ENCODE peak calls at places on chromosomes 4 and X, in eight cellular contexts. One of them, this sample, is unnamed.

GRCh38 chrX:48835524-48836329 is at the start of gene PCSK1N:
- DNase-seq in A549: peak; percentile 59
- DNase-seq in OCI-LY7: no peak
- DNase-seq in mucosa of descending colon: no peak
- DNase-seq in Caco-2: peak; percentile 60
- DNase-seq in body of pancreas: peak; percentile 35
- DNase-seq in transverse colon: no peak
- DNase-seq in H9: peak; percentile 60
- DNase-seq in this sample: no peak

GRCh38 chr4:122701965-122702364 is 30.5 kb upstream of the BBS12 start:
- DNase-seq in H9: no peak
- DNase-seq in A549: no peak
- DNase-seq in Caco-2: no peak
- DNase-seq in transverse colon: no peak
- DNase-seq in OCI-LY7: no peak
- DNase-seq in mucosa of descending colon: no peak
- DNase-seq in body of pancreas: no peak
- DNase-seq in this sample: no peak

GRCh38 chr4:8289956-8290700 is 20.6 kb downstream of the HTRA3 start:
- DNase-seq in transverse colon: no peak
- DNase-seq in A549: no peak
- DNase-seq in H9: no peak
- DNase-seq in mucosa of descending colon: peak; percentile 4
- DNase-seq in Caco-2: no peak
- DNase-seq in OCI-LY7: no peak
- DNase-seq in body of pancreas: no peak
- DNase-seq in this sample: no peak

GRCh38 chrX:53080628-53081580 is 1.3 kb upstream of the TSPYL2 start:
- DNase-seq in OCI-LY7: no peak
- DNase-seq in mucosa of descending colon: no peak
- DNase-seq in Caco-2: no peak
- DNase-seq in transverse colon: no peak
- DNase-seq in body of pancreas: no peak
- DNase-seq in A549: no peak
- DNase-seq in H9: no peak
- DNase-seq in this sample: no peak

GRCh38 chrX:79408623-79409322 is 41.6 kb upstream of the ITM2A start:
- DNase-seq in mucosa of descending colon: no peak
- DNase-seq in body of pancreas: no peak
- DNase-seq in A549: no peak
- DNase-seq in OCI-LY7: no peak
- DNase-seq in transverse colon: no peak
- DNase-seq in H9: no peak
- DNase-seq in Caco-2: no peak
- DNase-seq in this sample: no peak

GRCh38 chrX:39922926-39923325 is 174.8 kb downstream of the BCOR start:
- DNase-seq in mucosa of descending colon: no peak
- DNase-seq in transverse colon: no peak
- DNase-seq in A549: no peak
- DNase-seq in OCI-LY7: no peak
- DNase-seq in Caco-2: no peak
- DNase-seq in body of pancreas: no peak
- DNase-seq in H9: no peak
- DNase-seq in this sample: no peak

GRCh38 chr4:73676881-73677323 is 56.7 kb upstream of the RASSF6 start:
- DNase-seq in A549: peak; percentile 51
- DNase-seq in Caco-2: no peak
- DNase-seq in transverse colon: no peak
- DNase-seq in OCI-LY7: peak; percentile 33
- DNase-seq in H9: no peak
- DNase-seq in body of pancreas: peak; percentile 41
- DNase-seq in mucosa of descending colon: no peak
- DNase-seq in this sample: no peak

GRCh38 chrX:82087699-82088098 is 885.8 kb downstream of the SH3BGRL start:
- DNase-seq in mucosa of descending colon: no peak
- DNase-seq in H9: no peak
- DNase-seq in transverse colon: no peak
- DNase-seq in A549: no peak
- DNase-seq in body of pancreas: peak; percentile 19
- DNase-seq in Caco-2: no peak
- DNase-seq in OCI-LY7: no peak
- DNase-seq in this sample: peak; percentile 75

GRCh38 chrX:31845003-31845402 is 773.2 kb upstream of the FTHL17 start:
- DNase-seq in H9: no peak
- DNase-seq in Caco-2: no peak
- DNase-seq in A549: no peak
- DNase-seq in body of pancreas: no peak
- DNase-seq in OCI-LY7: no peak
- DNase-seq in transverse colon: no peak
- DNase-seq in mucosa of descending colon: no peak
- DNase-seq in this sample: no peak

GRCh38 chrX:3066555-3066954 is 25.3 kb downstream of the ARSF start:
- DNase-seq in Caco-2: no peak
- DNase-seq in A549: no peak
- DNase-seq in H9: no peak
- DNase-seq in body of pancreas: peak; percentile 71
- DNase-seq in transverse colon: no peak
- DNase-seq in OCI-LY7: no peak
- DNase-seq in mucosa of descending colon: no peak
- DNase-seq in this sample: no peak

GRCh38 chr4:3732076-3733028 is 33.8 kb upstream of the ADRA2C start:
- DNase-seq in H9: no peak
- DNase-seq in body of pancreas: no peak
- DNase-seq in transverse colon: no peak
- DNase-seq in mucosa of descending colon: no peak
- DNase-seq in Caco-2: no peak
- DNase-seq in OCI-LY7: no peak
- DNase-seq in A549: no peak
- DNase-seq in this sample: no peak

GRCh38 chr4:18138076-18138665 is 116.6 kb upstream of the LCORL start:
- DNase-seq in H9: no peak
- DNase-seq in body of pancreas: no peak
- DNase-seq in mucosa of descending colon: peak; percentile 49
- DNase-seq in OCI-LY7: no peak
- DNase-seq in A549: no peak
- DNase-seq in Caco-2: no peak
- DNase-seq in transverse colon: peak; percentile 8
- DNase-seq in this sample: no peak

GRCh38 chr4:106358899-106359298 is 9.7 kb downstream of the GIMD1 start:
- DNase-seq in A549: no peak
- DNase-seq in H9: no peak
- DNase-seq in OCI-LY7: no peak
- DNase-seq in transverse colon: no peak
- DNase-seq in Caco-2: no peak
- DNase-seq in mucosa of descending colon: no peak
- DNase-seq in body of pancreas: no peak
- DNase-seq in this sample: no peak

GRCh38 chr4:173761938-173762337 is 231.9 kb upstream of the HAND2 start:
- DNase-seq in mucosa of descending colon: no peak
- DNase-seq in body of pancreas: no peak
- DNase-seq in A549: no peak
- DNase-seq in OCI-LY7: no peak
- DNase-seq in transverse colon: no peak
- DNase-seq in H9: no peak
- DNase-seq in Caco-2: no peak
- DNase-seq in this sample: no peak

GRCh38 chr4:48945981-48946380 is 39.4 kb upstream of the OCIAD2 start:
- DNase-seq in transverse colon: no peak
- DNase-seq in mucosa of descending colon: no peak
- DNase-seq in body of pancreas: no peak
- DNase-seq in H9: no peak
- DNase-seq in OCI-LY7: no peak
- DNase-seq in Caco-2: no peak
- DNase-seq in A549: no peak
- DNase-seq in this sample: no peak

GRCh38 chrX:698246-698645 is 67.7 kb downstream of the SHOX start:
- DNase-seq in transverse colon: no peak
- DNase-seq in OCI-LY7: no peak
- DNase-seq in Caco-2: no peak
- DNase-seq in A549: no peak
- DNase-seq in body of pancreas: no peak
- DNase-seq in H9: no peak
- DNase-seq in mucosa of descending colon: no peak
- DNase-seq in this sample: no peak

GRCh38 chr4:71356924-71357663 is 18.3 kb downstream of the SLC4A4 start:
- DNase-seq in OCI-LY7: no peak
- DNase-seq in A549: no peak
- DNase-seq in body of pancreas: no peak
- DNase-seq in mucosa of descending colon: no peak
- DNase-seq in Caco-2: no peak
- DNase-seq in H9: no peak
- DNase-seq in transverse colon: no peak
- DNase-seq in this sample: no peak

GRCh38 chr4:45741897-45742296 is 382.0 kb downstream of the GABRG1 start:
- DNase-seq in OCI-LY7: no peak
- DNase-seq in body of pancreas: no peak
- DNase-seq in H9: peak; percentile 34
- DNase-seq in transverse colon: no peak
- DNase-seq in A549: peak; percentile 0
- DNase-seq in Caco-2: no peak
- DNase-seq in mucosa of descending colon: no peak
- DNase-seq in this sample: peak; percentile 22
- TF ChIP-seq CTCF in OCI-LY7: no peak
- TF ChIP-seq CTCF in body of pancreas: no peak
- TF ChIP-seq CTCF in H9: peak; percentile 50
- TF ChIP-seq CTCF in transverse colon: peak; percentile 18
- TF ChIP-seq CTCF in A549: no peak
- TF ChIP-seq CTCF in Caco-2: peak; percentile 14
- TF ChIP-seq CTCF in mucosa of descending colon: no peak
- TF ChIP-seq CTCF in this sample: no peak

DNA sequence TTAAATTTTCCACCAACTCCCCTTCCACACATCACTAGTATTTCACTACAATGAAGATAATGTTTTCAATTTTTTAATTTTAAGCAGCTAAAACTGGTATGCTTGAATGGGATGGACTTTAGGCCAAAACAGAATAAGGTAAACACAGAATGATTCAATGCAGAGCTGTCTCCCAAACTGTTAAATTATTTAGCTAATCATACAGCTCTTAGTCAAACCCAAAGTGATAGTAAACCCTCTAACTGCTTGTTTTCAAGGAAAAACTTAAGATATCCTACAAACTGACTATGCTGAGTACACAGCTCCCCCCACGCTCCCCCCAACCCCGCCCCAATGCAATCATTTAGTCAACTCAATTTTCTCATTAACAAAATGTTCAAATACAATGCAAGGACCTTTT is 30.2 kb downstream of the CNOT6L start:
- DNase-seq in A549: no peak
- DNase-seq in OCI-LY7: no peak
- DNase-seq in transverse colon: no peak
- DNase-seq in Caco-2: no peak
- DNase-seq in body of pancreas: no peak
- DNase-seq in H9: no peak
- DNase-seq in mucosa of descending colon: no peak
- DNase-seq in this sample: no peak
- H3K4me1 ChIP-seq in A549: peaks cover 11% of the 10 kb centered on the region
- H3K4me1 ChIP-seq in OCI-LY7: no peaks in the 10 kb centered on the region
- H3K4me1 ChIP-seq in transverse colon: peaks cover 49% of the 10 kb centered on the region
- H3K4me1 ChIP-seq in Caco-2: no peaks in the 10 kb centered on the region
- H3K4me1 ChIP-seq in body of pancreas: peaks cover 27% of the 10 kb centered on the region
- H3K4me1 ChIP-seq in H9: no peaks in the 10 kb centered on the region
- H3K4me1 ChIP-seq in mucosa of descending colon: peaks cover 8% of the 10 kb centered on the region
- H3K4me1 ChIP-seq in this sample: no peaks in the 10 kb centered on the region

GRCh38 chr4:176150704-176151103 is 44.7 kb downstream of the SPATA4 start:
- DNase-seq in mucosa of descending colon: no peak
- DNase-seq in body of pancreas: no peak
- DNase-seq in OCI-LY7: no peak
- DNase-seq in transverse colon: no peak
- DNase-seq in H9: no peak
- DNase-seq in A549: no peak
- DNase-seq in Caco-2: no peak
- DNase-seq in this sample: no peak

GRCh38 chr4:176153124-176153523 is 42.3 kb downstream of the SPATA4 start:
- DNase-seq in A549: no peak
- DNase-seq in OCI-LY7: no peak
- DNase-seq in H9: no peak
- DNase-seq in body of pancreas: no peak
- DNase-seq in Caco-2: no peak
- DNase-seq in mucosa of descending colon: no peak
- DNase-seq in transverse colon: no peak
- DNase-seq in this sample: no peak

GRCh38 chr4:176149680-176150079 is 45.7 kb downstream of the SPATA4 start:
- DNase-seq in OCI-LY7: no peak
- DNase-seq in body of pancreas: no peak
- DNase-seq in Caco-2: no peak
- DNase-seq in mucosa of descending colon: no peak
- DNase-seq in transverse colon: no peak
- DNase-seq in H9: no peak
- DNase-seq in A549: no peak
- DNase-seq in this sample: no peak

GRCh38 chr4:176150283-176150682 is 45.1 kb downstream of the SPATA4 start:
- DNase-seq in OCI-LY7: peak; percentile 24
- DNase-seq in body of pancreas: no peak
- DNase-seq in A549: peak; percentile 18
- DNase-seq in Caco-2: no peak
- DNase-seq in transverse colon: no peak
- DNase-seq in H9: no peak
- DNase-seq in mucosa of descending colon: no peak
- DNase-seq in this sample: peak; percentile 27
- TF ChIP-seq CTCF in OCI-LY7: peak; percentile 69
- TF ChIP-seq CTCF in body of pancreas: no peak
- TF ChIP-seq CTCF in A549: peak; percentile 38
- TF ChIP-seq CTCF in Caco-2: peak; percentile 21
- TF ChIP-seq CTCF in transverse colon: peak; percentile 50
- TF ChIP-seq CTCF in H9: peak; percentile 46
- TF ChIP-seq CTCF in mucosa of descending colon: no peak
- TF ChIP-seq CTCF in this sample: peak; percentile 36

GRCh38 chr4:184380707-184381106 is 93.6 kb downstream of the IRF2 start:
- DNase-seq in Caco-2: no peak
- DNase-seq in body of pancreas: no peak
- DNase-seq in OCI-LY7: no peak
- DNase-seq in mucosa of descending colon: no peak
- DNase-seq in H9: no peak
- DNase-seq in transverse colon: no peak
- DNase-seq in A549: no peak
- DNase-seq in this sample: no peak
- H3K4me1 ChIP-seq in Caco-2: peaks cover 44% of the 10 kb centered on the region
- H3K4me1 ChIP-seq in body of pancreas: peaks cover 40% of the 10 kb centered on the region
- H3K4me1 ChIP-seq in OCI-LY7: peaks cover 43% of the 10 kb centered on the region
- H3K4me1 ChIP-seq in mucosa of descending colon: peaks cover 39% of the 10 kb centered on the region
- H3K4me1 ChIP-seq in H9: peaks cover 17% of the 10 kb centered on the region
- H3K4me1 ChIP-seq in transverse colon: peaks cover 52% of the 10 kb centered on the region
- H3K4me1 ChIP-seq in A549: peaks cover 21% of the 10 kb centered on the region
- H3K4me1 ChIP-seq in this sample: peaks cover 72% of the 10 kb centered on the region